ENCODE peak calls at places on chromosomes 16 and 17, in seven cellular contexts. One of them, this sample, is unnamed. For H3K4me1, the result is how much of the 10 kb centered on the place peaks cover.

GRCh38 chr16:30417447-30418349 is 10.3 kb downstream of the ZNF771 start:
- DNase-seq in iPS DF 6.9: peak
- DNase-seq in PC-3: peak
- DNase-seq in OCI-LY7: peak
- DNase-seq in body of pancreas: peak
- DNase-seq in left ventricle myocardium inferior: peak
- DNase-seq in PC-9: peak
- DNase-seq in this sample: peak

GRCh38 chr17:78276098-78276497 is 44.7 kb downstream of the TMEM235 start:
- DNase-seq in OCI-LY7: peak
- DNase-seq in PC-9: no peak
- DNase-seq in iPS DF 6.9: no peak
- DNase-seq in left ventricle myocardium inferior: no peak
- DNase-seq in body of pancreas: no peak
- DNase-seq in PC-3: no peak
- DNase-seq in this sample: no peak

GRCh38 chr17:6413073-6413472 is 21.8 kb downstream of the AIPL1 start:
- DNase-seq in body of pancreas: no peak
- DNase-seq in PC-3: peak
- DNase-seq in PC-9: no peak
- DNase-seq in left ventricle myocardium inferior: no peak
- DNase-seq in iPS DF 6.9: no peak
- DNase-seq in OCI-LY7: peak
- DNase-seq in this sample: no peak

GRCh38 chr17:78717431-78717980 is 64.6 kb downstream of the CYTH1 start:
- DNase-seq in body of pancreas: peak
- DNase-seq in left ventricle myocardium inferior: no peak
- DNase-seq in iPS DF 6.9: no peak
- DNase-seq in PC-9: no peak
- DNase-seq in PC-3: peak
- DNase-seq in OCI-LY7: peak
- DNase-seq in this sample: no peak

GRCh38 chr16:4353675-4354074 is 2.6 kb upstream of the PAM16 start:
- DNase-seq in OCI-LY7: no peak
- DNase-seq in left ventricle myocardium inferior: no peak
- DNase-seq in PC-9: no peak
- DNase-seq in PC-3: no peak
- DNase-seq in body of pancreas: no peak
- DNase-seq in iPS DF 6.9: no peak
- DNase-seq in this sample: no peak

GRCh38 chr16:85750827-85751641 is at the start of gene C16orf74:
- DNase-seq in PC-9: peak
- DNase-seq in PC-3: peak
- DNase-seq in left ventricle myocardium inferior: peak
- DNase-seq in body of pancreas: peak
- DNase-seq in iPS DF 6.9: no peak
- DNase-seq in OCI-LY7: peak
- DNase-seq in this sample: no peak

GRCh38 chr16:66004706-66005105 is 361.8 kb upstream of the CDH5 start:
- DNase-seq in PC-3: no peak
- DNase-seq in PC-9: no peak
- DNase-seq in OCI-LY7: no peak
- DNase-seq in left ventricle myocardium inferior: no peak
- DNase-seq in iPS DF 6.9: no peak
- DNase-seq in body of pancreas: no peak
- DNase-seq in this sample: no peak

GRCh38 chr17:39485555-39485954 is 24.3 kb downstream of the CDK12 start:
- DNase-seq in left ventricle myocardium inferior: no peak
- DNase-seq in PC-3: peak
- DNase-seq in PC-9: peak
- DNase-seq in iPS DF 6.9: no peak
- DNase-seq in body of pancreas: no peak
- DNase-seq in OCI-LY7: no peak
- DNase-seq in this sample: no peak

GRCh38 chr16:70561623-70562022 is 38.0 kb downstream of the SF3B3 start:
- DNase-seq in iPS DF 6.9: no peak
- DNase-seq in PC-3: no peak
- DNase-seq in body of pancreas: no peak
- DNase-seq in OCI-LY7: no peak
- DNase-seq in left ventricle myocardium inferior: no peak
- DNase-seq in PC-9: peak
- DNase-seq in this sample: no peak

DNA sequence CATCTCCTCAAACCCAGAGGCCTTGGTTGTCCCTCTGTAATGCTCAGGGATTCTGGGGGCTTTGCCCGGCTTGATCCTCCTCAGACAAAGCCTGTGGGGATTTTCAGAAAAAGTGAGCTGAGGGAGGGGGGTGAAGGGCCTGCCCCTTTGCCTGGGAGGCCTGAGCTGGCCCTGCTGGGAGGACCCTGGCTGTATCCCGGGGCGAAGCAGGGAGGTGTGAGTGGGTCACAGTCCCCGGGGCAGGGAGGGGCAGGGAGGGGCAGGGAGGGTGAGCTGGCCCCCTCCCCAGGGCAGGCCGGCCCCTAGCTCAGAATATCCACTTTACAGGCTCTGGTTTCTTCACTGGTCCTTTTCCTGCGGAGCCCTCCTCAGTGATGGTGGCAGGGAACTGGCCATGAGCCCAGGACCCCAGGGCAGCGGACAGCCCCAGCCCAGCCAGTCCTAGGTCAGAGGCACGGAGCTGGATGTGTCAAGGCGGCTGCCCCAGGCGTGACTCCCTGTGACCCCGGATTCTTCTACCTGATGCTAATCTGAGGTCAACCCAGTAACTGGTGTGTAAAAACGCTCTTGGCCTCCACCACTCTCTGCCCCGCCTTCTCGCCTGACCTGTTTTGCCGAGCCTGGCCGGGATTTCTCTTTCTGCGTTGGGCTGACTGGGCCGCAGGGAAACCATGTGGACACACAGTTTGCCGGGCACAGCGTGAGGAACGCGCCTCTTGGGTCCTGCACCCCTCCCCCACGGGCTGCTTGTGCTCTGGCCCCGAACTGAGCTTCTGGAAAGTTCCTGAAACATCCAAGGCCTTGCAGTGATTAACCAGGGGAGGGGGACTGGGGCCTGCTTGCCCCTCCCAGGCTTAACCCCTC is 5.8 kb upstream of the FASN start:
- DNase-seq in iPS DF 6.9: no peak
- DNase-seq in body of pancreas: peak
- DNase-seq in PC-3: peak
- DNase-seq in PC-9: peak
- DNase-seq in OCI-LY7: peak
- DNase-seq in left ventricle myocardium inferior: no peak
- DNase-seq in this sample: no peak
- H3K4me1 ChIP-seq in iPS DF 6.9: under half
- H3K4me1 ChIP-seq in body of pancreas: half or more
- H3K4me1 ChIP-seq in PC-3: under half
- H3K4me1 ChIP-seq in PC-9: half or more
- H3K4me1 ChIP-seq in OCI-LY7: half or more
- H3K4me1 ChIP-seq in left ventricle myocardium inferior: half or more
- H3K4me1 ChIP-seq in this sample: under half

DNA sequence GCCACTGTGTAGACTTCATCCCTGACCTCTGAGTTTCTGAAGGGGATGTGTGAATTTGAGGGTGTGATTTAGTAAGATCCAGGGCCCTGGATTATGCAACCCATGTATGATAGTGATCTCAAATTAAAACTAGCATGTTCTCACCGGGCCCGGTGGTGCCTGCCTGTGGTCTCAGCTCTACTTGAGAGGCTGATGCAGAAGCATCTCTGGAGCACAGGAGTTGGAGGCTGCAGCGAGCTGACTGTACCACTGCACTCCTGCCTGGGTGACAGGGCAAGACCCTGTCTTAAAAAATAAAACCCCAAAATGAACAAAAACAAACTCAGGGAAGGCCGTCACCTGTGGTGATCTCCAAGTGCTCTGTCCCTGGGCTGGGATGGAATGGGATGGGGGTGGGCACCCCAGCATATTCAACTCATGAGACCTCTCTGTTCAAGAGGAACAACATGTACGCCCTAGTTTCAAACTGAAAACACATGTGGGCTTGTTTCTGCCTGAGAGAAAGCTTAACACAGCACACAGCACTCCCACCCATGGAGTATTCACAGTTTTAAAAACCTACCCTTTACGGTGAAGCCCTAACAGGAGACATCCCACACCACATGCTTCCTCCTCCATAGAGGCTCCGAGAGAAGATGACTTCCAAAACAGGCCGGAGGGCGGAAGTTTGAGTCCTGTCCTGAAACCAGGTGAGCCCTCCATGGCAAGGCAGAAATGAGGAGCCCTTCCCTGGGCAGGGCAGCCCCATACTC is 30.1 kb downstream of the GNPTG start:
- DNase-seq in OCI-LY7: no peak
- DNase-seq in PC-3: no peak
- DNase-seq in PC-9: no peak
- DNase-seq in left ventricle myocardium inferior: no peak
- DNase-seq in iPS DF 6.9: no peak
- DNase-seq in body of pancreas: no peak
- DNase-seq in this sample: no peak
- H3K4me3 ChIP-seq in OCI-LY7: no peak
- H3K4me3 ChIP-seq in PC-3: no peak
- H3K4me3 ChIP-seq in PC-9: no peak
- H3K4me3 ChIP-seq in left ventricle myocardium inferior: no peak
- H3K4me3 ChIP-seq in iPS DF 6.9: no peak
- H3K4me3 ChIP-seq in body of pancreas: no peak
- H3K4me3 ChIP-seq in this sample: no peak

GRCh38 chr16:53089434-53090270 is 34.9 kb downstream of the CHD9 start:
- DNase-seq in PC-3: no peak
- DNase-seq in OCI-LY7: no peak
- DNase-seq in PC-9: no peak
- DNase-seq in body of pancreas: no peak
- DNase-seq in iPS DF 6.9: no peak
- DNase-seq in left ventricle myocardium inferior: no peak
- DNase-seq in this sample: no peak
- H3K4me1 ChIP-seq in PC-3: under half
- H3K4me1 ChIP-seq in OCI-LY7: half or more
- H3K4me1 ChIP-seq in PC-9: under half
- H3K4me1 ChIP-seq in body of pancreas: under half
- H3K4me1 ChIP-seq in iPS DF 6.9: under half
- H3K4me1 ChIP-seq in left ventricle myocardium inferior: half or more
- H3K4me1 ChIP-seq in this sample: under half

GRCh38 chr17:63040816-63041215 is 74.8 kb downstream of the TANC2 start:
- DNase-seq in PC-9: no peak
- DNase-seq in iPS DF 6.9: no peak
- DNase-seq in body of pancreas: no peak
- DNase-seq in left ventricle myocardium inferior: no peak
- DNase-seq in PC-3: no peak
- DNase-seq in OCI-LY7: no peak
- DNase-seq in this sample: no peak
- H3K4me3 ChIP-seq in PC-9: no peak
- H3K4me3 ChIP-seq in iPS DF 6.9: no peak
- H3K4me3 ChIP-seq in body of pancreas: no peak
- H3K4me3 ChIP-seq in left ventricle myocardium inferior: no peak
- H3K4me3 ChIP-seq in PC-3: peak
- H3K4me3 ChIP-seq in OCI-LY7: no peak
- H3K4me3 ChIP-seq in this sample: no peak